ENCODE peak calls at places on chromosomes 6 and 20, in ten cellular contexts. T, P, E, Z, I, G, O, V, K and M are unnamed samples.

GRCh38 chr20:60224914-60225313 is 266.7 kb downstream of the CDH26 start:
- DNase-seq in T (no peak), P (no peak), E (peak), Z (peak), I (peak), G (no peak), O (peak), V (no peak), K (no peak), M (peak)

GRCh38 chr6:12436683-12437082 is 146.5 kb downstream of the EDN1 start:
- DNase-seq in T (no peak), P (no peak), E (no peak), Z (no peak), I (no peak), G (no peak), O (no peak), V (no peak), K (no peak), M (no peak)

GRCh38 chr20:44970243-44970757 is 4.0 kb downstream of the STK4 start:
- DNase-seq in T (no peak), P (no peak), E (no peak), Z (no peak), I (no peak), G (no peak), O (no peak), V (no peak), K (peak), M (peak)

GRCh38 chr6:28982476-28983266 is 22.4 kb downstream of the ZNF311 start:
- DNase-seq in T (peak), P (peak), E (no peak), Z (no peak), I (peak), G (peak), O (peak), V (peak), K (peak), M (peak)

GRCh38 chr6:27865952-27866369 is 46.2 kb downstream of the OR2B2 start:
- DNase-seq in T (no peak), P (peak), E (no peak), Z (no peak), I (peak), G (no peak), O (peak), V (peak), K (peak), M (peak)

GRCh38 chr6:144723431-144723830 is 438.3 kb downstream of the UTRN start:
- DNase-seq in T (no peak), P (no peak), E (no peak), Z (no peak), I (no peak), G (no peak), O (no peak), V (no peak), K (no peak), M (no peak)

GRCh38 chr6:70753870-70754269 is 86.2 kb downstream of the SMAP1 start:
- DNase-seq in T (no peak), P (no peak), E (no peak), Z (no peak), I (no peak), G (no peak), O (no peak), V (no peak), K (no peak), M (no peak)

GRCh38 chr6:136643850-136644596 is 93.8 kb upstream of the MAP7 start:
- DNase-seq in T (peak), P (peak), E (peak), Z (peak), I (peak), G (peak), O (peak), V (peak), K (peak), M (peak)

GRCh38 chr6:20403080-20403765 is 1.5 kb downstream of the E2F3 start:
- DNase-seq in T (peak), P (peak), E (peak), Z (peak), I (peak), G (peak), O (peak), V (peak), K (peak), M (peak)

GRCh38 chr6:39956951-39957350 is 22.7 kb upstream of the MOCS1 start:
- DNase-seq in T (no peak), P (peak), E (no peak), Z (no peak), I (no peak), G (no peak), O (no peak), V (no peak), K (no peak), M (no peak)

GRCh38 chr6:4017847-4018193 is 61.1 kb downstream of the FAM217A start:
- DNase-seq in T (no peak), P (peak), E (no peak), Z (peak), I (no peak), G (no peak), O (peak), V (peak), K (peak), M (peak)

GRCh38 chr6:170288091-170288631 is 2.7 kb downstream of the DLL1 start:
- DNase-seq in T (no peak), P (no peak), E (no peak), Z (no peak), I (no peak), G (no peak), O (no peak), V (no peak), K (no peak), M (no peak)